ENCODE peak calls at places on chromosome 18, in four cellular contexts. One of them, this sample, is unnamed.

GRCh38 chr18:10838594-10838993 is 310.8 kb downstream of the PIEZO2 start:
- DNase-seq in IMR-90: peak
- DNase-seq in H1: no peak
- DNase-seq in HepG2: no peak
- DNase-seq in this sample: no peak

GRCh38 chr18:63319383-63320040 is at the start of gene BCL2:
- DNase-seq in H1: no peak
- DNase-seq in HepG2: no peak
- DNase-seq in IMR-90: peak
- DNase-seq in this sample: peak

GRCh38 chr18:35624140-35624539 is 42.6 kb downstream of the GALNT1 start:
- DNase-seq in IMR-90: no peak
- DNase-seq in H1: no peak
- DNase-seq in HepG2: no peak
- DNase-seq in this sample: no peak

GRCh38 chr18:61502472-61502871 is 169.2 kb downstream of the CDH20 start:
- DNase-seq in IMR-90: peak
- DNase-seq in H1: no peak
- DNase-seq in HepG2: peak
- DNase-seq in this sample: peak

GRCh38 chr18:56678836-56679565 is 27.8 kb downstream of the WDR7 start:
- DNase-seq in H1: no peak
- DNase-seq in IMR-90: peak
- DNase-seq in HepG2: peak
- DNase-seq in this sample: no peak

GRCh38 chr18:69723434-69723833 is 224.2 kb downstream of the CD226 start:
- DNase-seq in HepG2: no peak
- DNase-seq in H1: no peak
- DNase-seq in IMR-90: no peak
- DNase-seq in this sample: no peak

GRCh38 chr18:28735731-28736130 is 558.8 kb upstream of the CDH2 start:
- DNase-seq in H1: no peak
- DNase-seq in IMR-90: peak
- DNase-seq in HepG2: no peak
- DNase-seq in this sample: no peak

GRCh38 chr18:75884728-75885127 is 457.2 kb upstream of the SMIM21 start:
- DNase-seq in IMR-90: no peak
- DNase-seq in H1: no peak
- DNase-seq in HepG2: no peak
- DNase-seq in this sample: no peak

GRCh38 chr18:13500227-13500865 is 226.0 kb downstream of the FAM210A start:
- DNase-seq in H1: peak
- DNase-seq in IMR-90: peak
- DNase-seq in HepG2: peak
- DNase-seq in this sample: no peak

GRCh38 chr18:58143391-58143790 is 99.4 kb downstream of the NEDD4L start:
- DNase-seq in H1: no peak
- DNase-seq in IMR-90: peak
- DNase-seq in HepG2: no peak
- DNase-seq in this sample: no peak

GRCh38 chr18:13684546-13684945 is 41.8 kb downstream of the FAM210A start:
- DNase-seq in IMR-90: no peak
- DNase-seq in H1: no peak
- DNase-seq in HepG2: no peak
- DNase-seq in this sample: no peak

GRCh38 chr18:31454066-31454708 is 6.6 kb downstream of the DSG3 start:
- DNase-seq in H1: no peak
- DNase-seq in HepG2: peak
- DNase-seq in IMR-90: peak
- DNase-seq in this sample: no peak

GRCh38 chr18:75638223-75638596 is 210.7 kb upstream of the SMIM21 start:
- DNase-seq in IMR-90: peak
- DNase-seq in HepG2: no peak
- DNase-seq in H1: no peak
- DNase-seq in this sample: no peak

GRCh38 chr18:44564922-44565321 is 115.8 kb upstream of the SETBP1 start:
- DNase-seq in IMR-90: peak
- DNase-seq in HepG2: no peak
- DNase-seq in H1: no peak
- DNase-seq in this sample: no peak

GRCh38 chr18:12990662-12990976 is 543 bp upstream of the CEP192 start:
- DNase-seq in H1: no peak
- DNase-seq in IMR-90: no peak
- DNase-seq in HepG2: peak
- DNase-seq in this sample: no peak

GRCh38 chr18:68148862-68149261 is 566.0 kb downstream of the TMX3 start:
- DNase-seq in IMR-90: no peak
- DNase-seq in HepG2: no peak
- DNase-seq in H1: no peak
- DNase-seq in this sample: no peak

GRCh38 chr18:23237524-23238151 is 102.4 kb downstream of the CABLES1 start:
- DNase-seq in IMR-90: peak
- DNase-seq in H1: no peak
- DNase-seq in HepG2: no peak
- DNase-seq in this sample: peak

GRCh38 chr18:57925706-57926105 is 118.3 kb upstream of the NEDD4L start:
- DNase-seq in IMR-90: peak
- DNase-seq in HepG2: peak
- DNase-seq in H1: no peak
- DNase-seq in this sample: no peak

GRCh38 chr18:49193252-49193651 is 242.5 kb upstream of the SMAD7 start:
- DNase-seq in IMR-90: no peak
- DNase-seq in HepG2: no peak
- DNase-seq in H1: no peak
- DNase-seq in this sample: no peak

GRCh38 chr18:685438-685837 is 27.0 kb downstream of the ENOSF1 start:
- DNase-seq in HepG2: no peak
- DNase-seq in IMR-90: no peak
- DNase-seq in H1: no peak
- DNase-seq in this sample: peak

GRCh38 chr18:75261430-75262223 is 51.0 kb downstream of the TSHZ1 start:
- DNase-seq in HepG2: no peak
- DNase-seq in H1: no peak
- DNase-seq in IMR-90: no peak
- DNase-seq in this sample: no peak

GRCh38 chr18:31097666-31098065 is 4.6 kb downstream of the DSC2 start:
- DNase-seq in H1: no peak
- DNase-seq in IMR-90: no peak
- DNase-seq in HepG2: no peak
- DNase-seq in this sample: no peak

GRCh38 chr18:68841301-68841700 is 43.4 kb downstream of the CCDC102B start:
- DNase-seq in H1: no peak
- DNase-seq in HepG2: no peak
- DNase-seq in IMR-90: no peak
- DNase-seq in this sample: no peak

GRCh38 chr18:7890078-7890477 is 323.0 kb downstream of the PTPRM start:
- DNase-seq in HepG2: no peak
- DNase-seq in H1: no peak
- DNase-seq in IMR-90: no peak
- DNase-seq in this sample: no peak

GRCh38 chr18:55546873-55547704 is 40.9 kb downstream of the TCF4 start:
- DNase-seq in H1: no peak
- DNase-seq in HepG2: no peak
- DNase-seq in IMR-90: peak
- DNase-seq in this sample: no peak

GRCh38 chr18:35076556-35076955 is 35.3 kb downstream of the MAPRE2 start:
- DNase-seq in IMR-90: peak
- DNase-seq in HepG2: no peak
- DNase-seq in H1: no peak
- DNase-seq in this sample: no peak

GRCh38 chr18:48836231-48836805 is 114.4 kb downstream of the SMAD7 start:
- DNase-seq in IMR-90: no peak
- DNase-seq in H1: no peak
- DNase-seq in HepG2: no peak
- DNase-seq in this sample: no peak

DNA sequence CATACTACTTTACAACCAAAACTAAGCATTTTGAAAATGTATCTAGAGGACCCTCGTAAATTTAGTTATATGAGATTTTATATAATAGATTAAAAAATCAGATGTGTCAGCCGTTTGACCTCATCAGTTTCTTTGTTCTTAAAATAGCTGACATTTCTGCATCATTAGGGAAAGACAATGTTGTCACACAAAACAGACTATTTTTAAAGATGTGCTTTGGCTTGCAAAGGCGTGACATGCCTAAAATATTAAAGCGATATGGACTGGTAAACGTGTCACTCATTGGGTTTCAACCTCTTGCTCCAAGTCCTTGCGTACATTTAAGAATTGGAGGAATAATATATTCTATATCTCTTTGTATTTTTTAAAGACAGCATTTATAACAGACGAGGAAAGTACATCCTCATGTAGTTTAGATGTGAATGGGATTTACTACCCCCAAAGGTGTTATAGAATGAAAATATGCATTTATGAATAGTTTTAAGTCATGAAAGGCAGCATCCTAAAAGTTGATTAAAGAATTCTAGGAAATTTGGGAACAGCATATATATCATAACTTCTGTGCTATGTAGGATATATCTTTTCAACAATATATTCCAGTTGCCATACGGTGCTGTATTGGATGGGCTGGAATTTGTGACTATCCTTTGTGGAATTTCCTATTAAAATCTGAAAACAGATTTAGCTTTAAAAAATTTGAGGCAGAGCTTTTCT is 3.8 kb downstream of the MYL12A start:
- DNase-seq in IMR-90: no peak
- DNase-seq in HepG2: no peak
- DNase-seq in H1: no peak
- DNase-seq in this sample: no peak
- TF ChIP-seq MAFK in IMR-90: no peak
- TF ChIP-seq MAFK in HepG2: no peak
- TF ChIP-seq MAFK in H1: no peak
- TF ChIP-seq MAFK in this sample: no peak

DNA sequence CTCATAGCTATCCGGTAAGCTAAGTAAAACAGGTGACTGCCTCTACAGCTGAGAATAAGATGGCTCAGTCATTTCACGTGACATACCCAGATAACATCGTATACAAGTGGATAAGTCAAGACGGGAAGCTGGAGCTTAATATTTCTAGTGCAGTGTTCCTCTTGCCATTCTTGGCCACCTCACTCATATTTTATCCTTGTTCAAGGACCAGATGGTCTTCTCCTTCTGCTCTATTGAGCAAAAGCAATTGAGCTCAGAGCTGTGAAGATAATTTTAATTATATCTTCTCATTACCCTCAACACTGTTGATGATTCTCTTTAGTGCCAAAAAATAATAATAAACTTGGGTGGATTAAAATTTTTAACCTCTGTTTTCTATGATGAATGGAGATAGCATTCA is 201.1 kb downstream of the DCC start:
- DNase-seq in H1: no peak
- DNase-seq in HepG2: no peak
- DNase-seq in IMR-90: no peak
- DNase-seq in this sample: no peak
- H3K9ac ChIP-seq in H1: no peak
- H3K9ac ChIP-seq in HepG2: no peak
- H3K9ac ChIP-seq in IMR-90: no peak
- H3K9ac ChIP-seq in this sample: no peak

GRCh38 chr18:46656326-46657114 is 500 bp downstream of the LOXHD1 start:
- DNase-seq in H1: no peak
- DNase-seq in IMR-90: no peak
- DNase-seq in HepG2: no peak
- DNase-seq in this sample: no peak

GRCh38 chr18:46663539-46663938 is 6.5 kb upstream of the LOXHD1 start:
- DNase-seq in HepG2: no peak
- DNase-seq in IMR-90: no peak
- DNase-seq in H1: no peak
- DNase-seq in this sample: no peak

GRCh38 chr18:46659484-46659883 is 2.5 kb upstream of the LOXHD1 start:
- DNase-seq in H1: no peak
- DNase-seq in IMR-90: no peak
- DNase-seq in HepG2: no peak
- DNase-seq in this sample: no peak

GRCh38 chr18:46657115-46657955 is at the start of gene LOXHD1:
- DNase-seq in HepG2: no peak
- DNase-seq in IMR-90: no peak
- DNase-seq in H1: no peak
- DNase-seq in this sample: no peak

DNA sequence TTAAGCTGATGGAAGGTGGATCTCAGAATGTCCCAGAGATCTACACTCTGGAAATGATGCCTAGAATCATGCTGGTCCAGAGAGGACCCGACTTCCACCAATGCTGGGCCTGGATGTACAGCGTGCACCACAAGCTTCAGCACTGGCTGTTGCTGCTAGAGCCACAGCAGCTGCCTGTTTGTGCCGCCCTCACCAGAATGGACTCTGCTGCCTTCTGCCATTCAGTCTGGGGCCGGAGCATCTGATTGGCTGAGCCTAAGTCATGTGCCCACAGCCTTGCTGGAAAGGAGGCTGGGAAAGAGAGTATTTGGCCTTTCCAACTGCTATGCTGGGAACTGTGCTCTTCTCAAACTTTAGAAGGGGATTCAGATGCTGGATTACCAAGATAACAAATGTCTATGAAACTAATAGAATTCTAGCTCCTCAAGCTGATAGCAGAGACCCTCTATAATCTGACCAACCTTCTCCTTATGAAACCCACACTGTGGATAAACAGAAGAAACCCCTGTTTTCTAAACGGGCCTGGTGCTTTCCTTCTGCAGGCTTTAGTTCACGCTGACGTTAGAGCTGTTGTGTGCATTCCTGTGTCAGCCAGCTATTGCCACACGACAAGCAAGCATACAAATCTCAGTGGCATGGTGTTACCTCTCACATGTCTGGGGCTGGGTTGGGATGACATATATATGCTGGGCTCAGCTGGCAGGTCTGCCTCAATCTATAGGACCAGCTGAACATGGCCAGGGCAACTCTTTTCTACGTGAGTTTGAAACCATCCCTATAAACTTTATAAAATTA is 4.1 kb upstream of the LOXHD1 start:
- DNase-seq in H1: no peak
- DNase-seq in HepG2: peak
- DNase-seq in IMR-90: peak
- DNase-seq in this sample: no peak
- TF ChIP-seq MAFK in H1: no peak
- TF ChIP-seq MAFK in HepG2: no peak
- TF ChIP-seq MAFK in IMR-90: no peak
- TF ChIP-seq MAFK in this sample: no peak

GRCh38 chr18:33577688-33578370 is at the start of gene ASXL3:
- DNase-seq in H1: no peak
- DNase-seq in IMR-90: no peak
- DNase-seq in HepG2: no peak
- DNase-seq in this sample: no peak

GRCh38 chr18:33579868-33580205 is 1.8 kb downstream of the ASXL3 start:
- DNase-seq in H1: no peak
- DNase-seq in IMR-90: no peak
- DNase-seq in HepG2: no peak
- DNase-seq in this sample: no peak

GRCh38 chr18:33576999-33577687 is 876 bp upstream of the ASXL3 start:
- DNase-seq in H1: no peak
- DNase-seq in HepG2: no peak
- DNase-seq in IMR-90: no peak
- DNase-seq in this sample: no peak

GRCh38 chr18:33579147-33579867 is 1.3 kb downstream of the ASXL3 start:
- DNase-seq in H1: no peak
- DNase-seq in IMR-90: no peak
- DNase-seq in HepG2: no peak
- DNase-seq in this sample: no peak

GRCh38 chr18:33578371-33579146 is 540 bp downstream of the ASXL3 start:
- DNase-seq in H1: no peak
- DNase-seq in IMR-90: no peak
- DNase-seq in HepG2: peak
- DNase-seq in this sample: no peak
- H3K9ac ChIP-seq in H1: no peak
- H3K9ac ChIP-seq in IMR-90: peak
- H3K9ac ChIP-seq in HepG2: no peak
- H3K9ac ChIP-seq in this sample: no peak